ENCODE peak calls at places on chromosomes 7 and 10, in nine cellular contexts. S, N, V, U, K, E, G, F and L are unnamed samples.

GRCh38 chr7:14776266-14776665 is 126.3 kb downstream of the DGKB start:
- DNase-seq in N (no peak), V (no peak), S (no peak), E (no peak), K (no peak), U (no peak), G (no peak), F (no peak), L (no peak)

GRCh38 chr7:139799586-139799985 is 21.8 kb upstream of the HIPK2 start:
- DNase-seq in F (no peak), N (no peak), G (no peak), V (no peak), U (no peak), K (no peak), E (no peak), S (no peak), L (no peak)

GRCh38 chr10:63521389-63522128 is at the start of gene REEP3:
- DNase-seq in V (peak; percentile 57), K (peak; percentile 62), S (peak; percentile 55), U (peak; percentile 13), F (peak; percentile 49), N (peak; percentile 84), E (peak; percentile 75), G (peak; percentile 74), L (peak; percentile 58)

GRCh38 chr10:1754506-1755177 is 17.3 kb upstream of the ADARB2 start:
- DNase-seq in V (no peak), S (no peak), U (no peak), G (peak; percentile 22), K (no peak), F (no peak), E (no peak), N (peak; percentile 62), L (peak; percentile 54)

GRCh38 chr7:1110358-1110757 is 22.4 kb downstream of the GPER1 start:
- DNase-seq in V (no peak), E (no peak), U (no peak), K (no peak), F (no peak), G (no peak), N (no peak), S (no peak), L (no peak)

GRCh38 chr7:137007001-137007725 is 138.7 kb downstream of the CHRM2 start:
- DNase-seq in N (no peak), E (peak; percentile 34), K (no peak), S (no peak), G (no peak), F (no peak), V (no peak), U (no peak), L (no peak)

GRCh38 chr10:17872191-17873091 is 63.3 kb downstream of the MRC1 start:
- DNase-seq in V (no peak), N (no peak), G (no peak), S (no peak), E (peak; percentile 21), F (no peak), K (no peak), U (no peak), L (peak; percentile 43)

GRCh38 chr7:46100521-46100920 is 179.4 kb upstream of the IGFBP3 start:
- DNase-seq in N (no peak), V (no peak), F (no peak), E (peak; percentile 42), U (no peak), S (no peak), G (no peak), K (no peak), L (no peak)

GRCh38 chr7:102978280-102978679 is 65.5 kb downstream of the LRRC17 start:
- DNase-seq in U (no peak), E (peak; percentile 82), V (peak; percentile 74), F (no peak), S (no peak), K (no peak), N (no peak), G (no peak), L (no peak)

GRCh38 chr7:98205162-98205845 is 5.9 kb upstream of the BHLHA15 start:
- DNase-seq in K (no peak), G (no peak), N (no peak), U (no peak), F (no peak), V (no peak), S (no peak), E (no peak), L (no peak)

GRCh38 chr10:53356616-53357349 is 584.2 kb upstream of the MBL2 start:
- DNase-seq in K (no peak), E (no peak), F (no peak), S (no peak), N (no peak), G (no peak), V (no peak), U (no peak), L (no peak)